ENCODE peak calls at places on chromosomes 4 and X, in eight cellular contexts. F, B, G, A, T, M, R and V are unnamed samples.

GRCh38 chrX:50723006-50723405 is 91.0 kb downstream of the SHROOM4 start:
- DNase-seq in T (no peak), M (no peak), R (no peak), B (no peak), G (no peak), A (no peak), F (no peak), V (no peak)

GRCh38 chrX:84735025-84735424 is 232.8 kb upstream of the HDX start:
- DNase-seq in A (no peak), F (no peak), B (no peak), T (no peak), M (no peak), G (no peak), R (peak; percentile 33), V (no peak)

GRCh38 chrX:53438174-53438831 is 4.1 kb upstream of the HSD17B10 start:
- DNase-seq in B (no peak), R (no peak), F (no peak), A (no peak), T (no peak), M (no peak), G (no peak), V (no peak)

GRCh38 chr4:6732441-6733357 is 16.7 kb downstream of the BLOC1S4 start:
- DNase-seq in B (no peak), G (no peak), A (peak; percentile 82), M (peak; percentile 65), F (peak; percentile 52), T (no peak), R (peak; percentile 94), V (no peak)

GRCh38 chrX:5265324-5265723 is 963.3 kb downstream of the NLGN4X start:
- DNase-seq in R (no peak), B (no peak), A (no peak), T (no peak), F (no peak), G (no peak), M (no peak), V (no peak)

GRCh38 chrX:109472939-109473713 is 8.8 kb downstream of the GUCY2F start:
- DNase-seq in F (no peak), M (no peak), A (no peak), G (no peak), B (no peak), R (peak; percentile 31), T (peak; percentile 55), V (peak; percentile 3)

GRCh38 chr4:30950737-30951136 is 230.6 kb downstream of the PCDH7 start:
- DNase-seq in B (no peak), T (peak; percentile 22), M (no peak), R (no peak), G (no peak), F (peak; percentile 40), A (no peak), V (no peak)

GRCh38 chrX:36856849-36857248 is 151.3 kb upstream of the FAM47C start:
- DNase-seq in G (no peak), F (no peak), M (no peak), A (no peak), B (no peak), R (peak; percentile 2), T (no peak), V (no peak)

GRCh38 chr4:101304916-101305315 is 42.4 kb downstream of the PPP3CA start:
- DNase-seq in B (no peak), F (no peak), T (peak; percentile 38), A (no peak), G (no peak), M (no peak), R (peak; percentile 63), V (no peak)

GRCh38 chrX:105167233-105167632 is 53.3 kb downstream of the TEX13A start:
- DNase-seq in M (no peak), G (no peak), B (no peak), A (no peak), R (no peak), F (no peak), T (no peak), V (no peak)

GRCh38 chrX:118727686-118728339 is 407 bp downstream of the IL13RA1 start:
- DNase-seq in B (no peak), F (peak; percentile 40), M (peak; percentile 33), G (no peak), R (peak; percentile 10), A (peak; percentile 60), T (no peak), V (peak; percentile 10)

GRCh38 chr4:102501176-102501634 is at the start of gene NFKB1:
- DNase-seq in F (peak; percentile 69), R (peak; percentile 89), G (peak; percentile 65), M (peak; percentile 79), B (peak; percentile 54), A (peak; percentile 83), T (no peak), V (peak; percentile 43)

GRCh38 chrX:15468036-15468435 is 25.1 kb downstream of the PIR start:
- DNase-seq in A (no peak), B (no peak), M (peak; percentile 22), R (peak; percentile 67), F (no peak), T (peak; percentile 35), G (no peak), V (peak; percentile 15)

GRCh38 chrX:94576367-94577004 is 902.5 kb downstream of the FAM133A start:
- DNase-seq in A (no peak), M (no peak), G (no peak), F (no peak), R (no peak), B (no peak), T (no peak), V (no peak)

GRCh38 chr4:87622303-87622702 is 14.0 kb downstream of the DSPP start:
- DNase-seq in B (no peak), F (no peak), A (no peak), T (no peak), M (no peak), R (no peak), G (no peak), V (no peak)

GRCh38 chr4:1792832-1793495 is at the start of gene FGFR3:
- DNase-seq in B (no peak), F (peak; percentile 60), G (peak; percentile 58), T (peak; percentile 94), M (no peak), R (no peak), A (peak; percentile 60), V (no peak)

GRCh38 chrX:15785176-15785735 is 5.0 kb upstream of the ZRSR2 start:
- DNase-seq in T (no peak), R (no peak), F (no peak), A (no peak), B (no peak), M (no peak), G (no peak), V (no peak)